ENCODE peak calls at places on chromosomes 7 and 10, in nine cellular contexts. J is GDM1, C is KG1, A is NCI-H526, Q is DND-41, T is NCI-H1092, V is T-helper 1 cell, X is posterior vena cava, K is kidney epithelial cell. F is an unnamed sample.

GRCh38 chr10:22314852-22315251 is 1.3 kb upstream of the COMMD3 start:
- DNase-seq in J (no peak), C (no peak), A (peak), Q (no peak), T (no peak), V (no peak), X (no peak), K (no peak), F (no peak)

GRCh38 chr7:96495751-96496216 is 173.9 kb upstream of the SLC25A13 start:
- DNase-seq in J (no peak), C (no peak), A (peak), Q (no peak), T (peak), V (no peak), X (no peak), K (no peak), F (no peak)

GRCh38 chr10:25465582-25466372 is 291.0 kb downstream of the GPR158 start:
- DNase-seq in J (no peak), C (no peak), A (peak), Q (peak), T (no peak), V (no peak), X (no peak), K (no peak), F (no peak)

GRCh38 chr10:74011762-74012161 is 13.8 kb downstream of the VCL start:
- DNase-seq in J (no peak), C (no peak), A (no peak), Q (no peak), T (no peak), V (no peak), X (no peak), K (peak), F (no peak)

GRCh38 chr10:133520193-133520738 is 6.9 kb upstream of the CYP2E1 start:
- DNase-seq in J (peak), C (peak), A (peak), Q (peak), T (no peak), V (peak), X (peak), K (no peak), F (peak)

GRCh38 chr7:77455334-77455733 is 39.2 kb upstream of the GSAP start:
- DNase-seq in J (no peak), C (no peak), A (no peak), Q (no peak), T (no peak), V (no peak), X (peak), K (peak), F (no peak)

GRCh38 chr7:1650363-1651030 is 19.6 kb upstream of the ELFN1 start:
- DNase-seq in J (no peak), C (no peak), A (no peak), Q (no peak), T (no peak), V (no peak), X (peak), K (no peak), F (no peak)

GRCh38 chr10:86169066-86169465 is 197.5 kb downstream of the GRID1 start:
- DNase-seq in J (no peak), C (no peak), A (no peak), Q (no peak), T (no peak), V (no peak), X (peak), K (no peak), F (no peak)

GRCh38 chr10:67115972-67116371 is 190.1 kb downstream of the LRRTM3 start:
- DNase-seq in J (no peak), C (no peak), A (no peak), Q (no peak), T (no peak), V (no peak), X (no peak), K (peak), F (no peak)

GRCh38 chr7:46153583-46153950 is 232.5 kb upstream of the IGFBP3 start:
- DNase-seq in J (no peak), C (no peak), A (no peak), Q (no peak), T (no peak), V (no peak), X (no peak), K (no peak), F (no peak)

GRCh38 chr10:80579849-80580645 is 42.3 kb downstream of the SH2D4B start:
- DNase-seq in J (no peak), C (no peak), A (peak), Q (no peak), T (no peak), V (no peak), X (no peak), K (no peak), F (no peak)

GRCh38 chr7:91228327-91228726 is 35.9 kb upstream of the FZD1 start:
- DNase-seq in J (no peak), C (no peak), A (no peak), Q (no peak), T (no peak), V (no peak), X (no peak), K (no peak), F (no peak)

GRCh38 chr7:126699707-126700106 is 553.0 kb downstream of the GRM8 start:
- DNase-seq in J (no peak), C (no peak), A (no peak), Q (no peak), T (no peak), V (no peak), X (no peak), K (no peak), F (no peak)

GRCh38 chr10:61299156-61299555 is 154.0 kb downstream of the TMEM26 start:
- DNase-seq in J (no peak), C (no peak), A (no peak), Q (no peak), T (no peak), V (no peak), X (no peak), K (no peak), F (no peak)

GRCh38 chr10:22733992-22734391 is 19.6 kb upstream of the PIP4K2A start:
- DNase-seq in J (no peak), C (no peak), A (no peak), Q (no peak), T (no peak), V (no peak), X (no peak), K (no peak), F (no peak)

GRCh38 chr10:19788075-19788686 is 28.1 kb upstream of the PLXDC2 start:
- DNase-seq in J (peak), C (peak), A (peak), Q (peak), T (no peak), V (no peak), X (no peak), K (peak), F (no peak)

GRCh38 chr7:12196386-12196785 is 14.7 kb upstream of the TMEM106B start:
- DNase-seq in J (no peak), C (no peak), A (no peak), Q (no peak), T (no peak), V (no peak), X (no peak), K (no peak), F (no peak)

GRCh38 chr10:88989824-88990527 is 622 bp upstream of the FAS start:
- DNase-seq in J (no peak), C (peak), A (no peak), Q (no peak), T (no peak), V (no peak), X (no peak), K (peak), F (no peak)

GRCh38 chr7:80463272-80463920 is 48.5 kb downstream of the GNAT3 start:
- DNase-seq in J (no peak), C (no peak), A (peak), Q (no peak), T (no peak), V (no peak), X (no peak), K (no peak), F (no peak)

GRCh38 chr7:80584778-80585177 is 53.7 kb upstream of the CD36 start:
- DNase-seq in J (no peak), C (no peak), A (no peak), Q (no peak), T (no peak), V (no peak), X (no peak), K (peak), F (no peak)

GRCh38 chr7:96088579-96088978 is 233.3 kb downstream of the SLC25A13 start:
- DNase-seq in J (no peak), C (no peak), A (peak), Q (no peak), T (no peak), V (no peak), X (no peak), K (no peak), F (no peak)

GRCh38 chr10:11853468-11853867 is 30.3 kb downstream of the PROSER2 start:
- DNase-seq in J (no peak), C (no peak), A (no peak), Q (no peak), T (no peak), V (no peak), X (no peak), K (no peak), F (no peak)

F was measured in CD8-positive, alpha-beta memory T cell.